ENCODE peak calls at places on chromosomes 5 and 9, in five cellular contexts. Q, Y, O, J and R are unnamed samples.

GRCh38 chr9:11086561-11086960 is 473.8 kb upstream of the PTPRD start:
- DNase-seq in Y (no peak), O (no peak), J (no peak), Q (no peak), R (no peak)

GRCh38 chr5:120516799-120517198 is 52.7 kb downstream of the PRR16 start:
- DNase-seq in O (peak), Y (no peak), Q (peak), J (no peak), R (no peak)

GRCh38 chr9:124394167-124394566 is 21.1 kb downstream of the PSMB7 start:
- DNase-seq in J (no peak), O (no peak), Q (no peak), Y (no peak), R (no peak)

GRCh38 chr5:177358333-177358939 is 712 bp downstream of the RGS14 start:
- DNase-seq in J (no peak), Y (no peak), O (no peak), Q (no peak), R (no peak)

GRCh38 chr5:157180374-157181264 is at the start of gene ITK:
- DNase-seq in J (no peak), O (no peak), Y (peak), Q (no peak), R (no peak)

GRCh38 chr5:112005533-112005926 is 248.5 kb upstream of the NREP start:
- DNase-seq in O (peak), Y (no peak), Q (no peak), J (no peak), R (no peak)

GRCh38 chr5:50709471-50709870 is 43.0 kb downstream of the PARP8 start:
- DNase-seq in Y (no peak), J (no peak), Q (peak), O (peak), R (no peak)

GRCh38 chr5:179355976-179356968 is 11.0 kb upstream of the ADAMTS2 start:
- DNase-seq in Y (no peak), O (peak), Q (peak), J (no peak), R (no peak)

GRCh38 chr9:36023260-36024048 is 13.3 kb upstream of the RECK start:
- DNase-seq in Y (no peak), J (peak), Q (peak), O (peak), R (peak)

GRCh38 chr9:124450241-124450924 is at the start of gene ADGRD2:
- DNase-seq in Y (no peak), O (peak), Q (peak), J (peak), R (no peak)

GRCh38 chr5:134438268-134438622 is 26.6 kb upstream of the CDKN2AIPNL start:
- DNase-seq in Y (no peak), Q (peak), J (no peak), O (peak), R (no peak)

GRCh38 chr9:120698766-120699165 is 15.5 kb downstream of the MEGF9 start:
- DNase-seq in Y (no peak), J (no peak), O (no peak), Q (no peak), R (no peak)

GRCh38 chr9:135163023-135163780 is 75.7 kb downstream of the OLFM1 start:
- DNase-seq in J (no peak), Y (no peak), Q (no peak), O (no peak), R (no peak)

GRCh38 chr5:76788362-76788761 is 30.5 kb upstream of the F2RL1 start:
- DNase-seq in J (no peak), Y (no peak), O (no peak), Q (no peak), R (peak)

GRCh38 chr5:81835813-81836458 is 85.0 kb upstream of the SSBP2 start:
- DNase-seq in Y (no peak), O (peak), J (no peak), Q (no peak), R (no peak)

GRCh38 chr9:128587453-128587852 is 35.1 kb downstream of the SPTAN1 start:
- DNase-seq in Q (no peak), J (no peak), O (no peak), Y (no peak), R (no peak)

GRCh38 chr9:19471737-19472648 is 63.2 kb downstream of the ACER2 start:
- DNase-seq in O (peak), Y (peak), J (peak), Q (peak), R (no peak)
- TF ChIP-seq CTCF in O (peak), Y (peak), J (peak), Q (peak), R (peak)

GRCh38 chr5:139666551-139666950 is 18.4 kb downstream of the CXXC5 start:
- DNase-seq in O (no peak), Q (no peak), Y (no peak), J (no peak), R (no peak)

GRCh38 chr5:139665626-139666025 is 17.5 kb downstream of the CXXC5 start:
- DNase-seq in J (no peak), O (no peak), Q (no peak), Y (no peak), R (no peak)

GRCh38 chr5:139668064-139668880 is 20.1 kb downstream of the CXXC5 start:
- DNase-seq in J (peak), Q (peak), O (peak), Y (no peak), R (no peak)

GRCh38 chr5:139667730-139668063 is 19.5 kb downstream of the CXXC5 start:
- DNase-seq in Q (peak), J (no peak), Y (no peak), O (peak), R (no peak)

GRCh38 chr5:139667001-139667729 is 19.0 kb downstream of the CXXC5 start:
- DNase-seq in Q (no peak), J (no peak), Y (no peak), O (no peak), R (no peak)
- H3K4me3 ChIP-seq in Q (no peak), J (no peak), Y (no peak), O (no peak), R (no peak)

GRCh38 chr9:87725356-87725899 is 491 bp upstream of the CTSL start:
- DNase-seq in O (peak), Y (no peak), Q (peak), J (peak), R (no peak)

GRCh38 chr9:87722393-87722792 is 3.5 kb upstream of the CTSL start:
- DNase-seq in Y (no peak), J (no peak), O (no peak), Q (no peak), R (no peak)

GRCh38 chr9:87725900-87726709 is at the start of gene CTSL:
- DNase-seq in Q (peak), J (peak), O (peak), Y (peak), R (peak)
- TF ChIP-seq CTCF in Q (peak), J (peak), O (peak), Y (peak), R (peak)

GRCh38 chr5:68730220-68731010 is 363.4 kb upstream of the SLC30A5 start:
- DNase-seq in Y (peak), O (peak), Q (peak), J (no peak), R (no peak)
- H3K4me3 ChIP-seq in Y (no peak), O (no peak), Q (no peak), J (no peak), R (no peak)